ENCODE peak calls at places on chromosomes 16 and 17, in four cellular contexts. S is DND-41, J is neural progenitor cell, K is lung. U is an unnamed sample.
A peak's percentile ranks its signal among the peaks of the same experiment; 100 is the strongest.

GRCh38 chr17:1399366-1399678 is 700 bp downstream of the YWHAE start:
- DNase-seq in S (no peak), J (no peak), K (no peak), U (no peak)

GRCh38 chr16:674968-675883 is at the start of gene RHBDL1:
- DNase-seq in S (no peak), J (peak; percentile 61), K (no peak), U (peak; percentile 59)

GRCh38 chr17:72529386-72529785 is 408.6 kb downstream of the SOX9 start:
- DNase-seq in S (no peak), J (peak; percentile 45), K (no peak), U (no peak)

GRCh38 chr17:10558049-10558448 is 8.6 kb upstream of the MYH2 start:
- DNase-seq in S (no peak), J (no peak), K (no peak), U (no peak)

GRCh38 chr16:3797473-3797872 is 80.1 kb upstream of the TRAP1 start:
- DNase-seq in S (no peak), J (no peak), K (no peak), U (no peak)

GRCh38 chr16:3580686-3581085 is 3.5 kb upstream of the NLRC3 start:
- DNase-seq in S (no peak), J (peak; percentile 27), K (no peak), U (no peak)

GRCh38 chr16:54375056-54375455 is 88.5 kb upstream of the IRX3 start:
- DNase-seq in S (no peak), J (peak; percentile 75), K (no peak), U (no peak)

GRCh38 chr16:24539850-24540484 is 601 bp downstream of the RBBP6 start:
- DNase-seq in S (peak; percentile 47), J (peak; percentile 52), K (peak; percentile 61), U (peak; percentile 69)

GRCh38 chr17:67712375-67712774 is 5.4 kb upstream of the NOL11 start:
- DNase-seq in S (no peak), J (no peak), K (no peak), U (no peak)

GRCh38 chr16:61653544-61653943 is 382.7 kb downstream of the CDH8 start:
- DNase-seq in S (no peak), J (no peak), K (no peak), U (no peak)

GRCh38 chr16:282944-283744 is at the start of gene PDIA2:
- DNase-seq in S (no peak), J (no peak), K (no peak), U (peak; percentile 93)

GRCh38 chr16:793414-793813 is 5.0 kb downstream of the CHTF18 start:
- DNase-seq in S (no peak), J (no peak), K (no peak), U (no peak)

GRCh38 chr17:27946521-27946920 is 53.4 kb upstream of the LYRM9 start:
- DNase-seq in S (no peak), J (no peak), K (no peak), U (no peak)

GRCh38 chr16:75340715-75341500 is 89.5 kb upstream of the BCAR1 start:
- DNase-seq in S (no peak), J (no peak), K (no peak), U (no peak)

GRCh38 chr17:50288306-50288705 is 14.0 kb downstream of the TMEM92 start:
- DNase-seq in S (no peak), J (no peak), K (no peak), U (no peak)

GRCh38 chr17:2871205-2871604 is 75.0 kb downstream of the RAP1GAP2 start:
- DNase-seq in S (no peak), J (peak; percentile 93), K (no peak), U (no peak)

GRCh38 chr17:33291248-33292183 is 1.6 kb downstream of the ASIC2 start:
- DNase-seq in S (no peak), J (peak; percentile 77), K (no peak), U (no peak)

GRCh38 chr17:21278304-21279197 is 6.0 kb upstream of the MAP2K3 start:
- DNase-seq in S (peak; percentile 70), J (no peak), K (peak; percentile 77), U (peak; percentile 33)

GRCh38 chr16:81696136-81696958 is 82.7 kb upstream of the PLCG2 start:
- DNase-seq in S (no peak), J (no peak), K (no peak), U (no peak)

GRCh38 chr16:28182183-28182582 is 29.6 kb downstream of the XPO6 start:
- DNase-seq in S (no peak), J (no peak), K (no peak), U (no peak)

DNA sequence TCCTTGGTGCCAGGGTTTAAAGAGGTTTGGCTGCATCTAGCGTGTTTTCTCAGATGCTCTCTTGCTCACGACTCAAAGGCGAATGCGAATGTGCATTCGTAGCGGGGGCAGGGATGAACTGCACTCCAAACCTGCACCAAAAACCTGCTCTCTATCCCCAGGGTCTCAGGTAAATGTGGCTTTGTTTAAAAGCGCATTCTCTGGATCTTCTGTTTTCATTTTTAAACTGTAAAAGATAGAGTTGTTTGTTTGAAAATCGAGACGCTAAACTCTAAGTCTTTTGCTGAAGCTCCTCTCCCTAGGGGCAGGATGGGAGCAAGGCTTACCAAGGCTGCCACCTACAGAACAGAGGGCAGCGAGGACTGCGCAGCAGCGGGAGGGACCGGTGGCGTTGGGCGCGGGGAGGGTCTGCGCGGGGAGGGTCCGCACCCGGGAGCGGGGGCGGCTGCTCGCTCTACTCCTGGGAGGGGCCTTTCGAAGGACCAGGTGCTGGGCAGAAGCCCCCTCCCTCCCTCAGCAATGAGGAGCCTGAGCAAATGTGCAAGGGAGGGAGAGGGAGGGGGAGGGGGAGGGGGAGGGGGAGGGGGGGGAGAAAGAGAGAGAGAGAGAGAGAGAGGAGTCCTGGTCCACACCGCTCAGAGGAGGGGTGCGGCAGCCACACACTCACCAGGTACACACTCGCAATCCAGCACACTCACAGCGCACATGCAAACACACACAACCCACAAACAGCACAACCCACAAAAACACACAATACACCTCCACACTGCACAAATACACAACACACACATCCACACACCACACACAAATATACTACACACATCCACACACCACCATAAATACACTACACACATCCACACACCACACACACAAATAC is 142.8 kb downstream of the GRIN2A start:
- DNase-seq in S (no peak), J (peak; percentile 78), K (no peak), U (peak; percentile 22)
- H3K4me3 ChIP-seq in S (no peak overlapping the region), J (peak overlapping the region; percentile 48), K (no peak overlapping the region), U (no peak overlapping the region)

DNA sequence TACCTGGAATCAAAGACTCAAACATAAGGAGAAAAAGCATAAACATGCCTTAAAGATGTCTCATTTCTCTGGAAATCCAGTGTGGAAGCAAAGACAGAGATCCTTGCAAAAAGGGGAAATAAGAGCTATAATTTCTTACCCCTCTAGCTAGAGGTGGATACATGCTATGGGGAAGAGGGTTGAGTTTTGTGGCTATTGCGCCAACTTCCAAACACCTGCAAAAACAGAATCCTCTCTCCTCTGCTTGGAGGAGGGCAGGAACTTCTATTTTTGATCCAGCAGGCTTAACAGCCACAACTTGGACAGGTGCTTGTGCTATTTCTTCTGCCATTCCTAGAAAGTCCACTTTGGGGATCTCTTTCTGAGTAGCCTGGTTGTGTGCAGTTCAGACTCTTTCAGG is 21.5 kb upstream of the NUDT7 start:
- DNase-seq in S (no peak), J (no peak), K (no peak), U (no peak)
- H3K9me3 ChIP-seq in S (no peaks in the 10 kb centered on the region), J (no peaks in the 10 kb centered on the region), K (no peaks in the 10 kb centered on the region), U (no peaks in the 10 kb centered on the region)

DNA sequence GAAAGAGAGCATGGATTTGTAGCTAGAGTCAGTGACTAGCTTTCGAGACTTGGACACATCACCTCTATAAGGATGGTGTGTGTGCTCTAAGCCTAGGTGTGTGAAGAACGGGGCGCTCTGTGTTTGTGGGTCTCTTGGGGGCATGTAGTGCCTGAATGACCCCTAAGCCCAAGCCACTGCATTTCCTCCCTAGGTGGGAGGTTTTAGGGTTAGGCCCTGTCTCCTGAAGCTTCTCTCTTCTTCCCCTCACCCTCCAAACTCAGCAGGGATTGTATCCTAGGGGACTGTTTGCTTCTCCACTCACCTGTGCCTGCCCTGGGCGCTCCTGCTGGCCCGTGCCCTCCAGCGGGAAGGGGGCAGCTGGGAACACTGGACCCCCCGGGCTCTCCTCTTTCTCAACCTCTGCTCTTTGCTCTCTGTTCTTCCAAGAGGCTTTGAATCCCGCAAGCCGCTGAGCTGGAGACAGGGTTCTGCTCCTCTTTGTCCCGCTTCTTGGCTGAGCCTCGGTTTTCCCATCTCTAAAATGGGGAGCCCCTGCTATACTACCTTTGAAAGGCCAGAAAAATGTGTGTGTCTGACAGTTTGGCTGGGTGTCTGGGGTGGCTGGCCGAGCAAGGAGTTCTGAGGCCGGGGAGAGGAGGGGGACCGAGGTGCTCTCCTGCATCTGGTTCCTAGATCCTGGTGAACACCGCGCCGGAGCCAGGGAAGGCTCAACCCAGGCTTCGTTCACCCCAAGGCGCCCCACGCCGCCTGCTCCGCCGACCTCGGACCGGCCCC is 810 bp downstream of the CYGB start:
- DNase-seq in S (no peak), J (no peak), K (no peak), U (no peak)
- H3K4me3 ChIP-seq in S (no peak overlapping the region), J (peak overlapping the region; percentile 50), K (peak overlapping the region; percentile 25), U (no peak overlapping the region)

GRCh38 chr17:52982331-52982730 is 823.8 kb upstream of the CA10 start:
- DNase-seq in S (no peak), J (no peak), K (no peak), U (no peak)

DNA sequence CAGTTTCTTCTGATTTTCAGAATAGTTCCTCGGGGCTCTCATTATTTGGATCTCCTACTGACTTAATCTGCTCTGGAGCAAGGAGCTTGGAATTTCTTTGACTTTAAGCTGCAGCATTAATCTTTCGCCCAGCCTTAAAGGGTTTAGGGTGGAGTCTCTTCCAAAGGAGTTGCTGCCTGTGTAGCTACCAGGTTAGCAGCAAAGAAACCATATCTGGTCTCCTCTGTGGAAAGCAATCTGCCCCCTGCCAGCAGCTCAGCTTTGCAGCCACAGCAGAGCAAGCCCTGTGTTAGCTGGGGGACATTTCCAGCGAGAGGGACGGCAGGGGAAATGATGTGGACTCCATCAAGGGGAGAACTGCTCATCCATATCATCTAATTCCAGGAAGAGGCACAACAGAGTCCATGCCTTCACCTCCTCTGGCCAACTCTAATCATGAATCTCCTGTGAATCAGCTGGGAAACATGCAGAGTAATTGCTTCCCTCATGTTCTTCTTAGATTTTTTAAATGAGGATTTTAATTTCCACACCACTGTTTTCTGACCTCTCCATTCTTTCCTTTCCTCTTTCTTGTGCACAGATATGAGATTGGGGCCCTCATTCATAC is 827.6 kb upstream of the CA10 start:
- DNase-seq in S (no peak), J (peak; percentile 53), K (no peak), U (no peak)
- H3K9me3 ChIP-seq in S (no peaks in the 10 kb centered on the region), J (no peaks in the 10 kb centered on the region), K (no peaks in the 10 kb centered on the region), U (no peaks in the 10 kb centered on the region)

U was measured in body of pancreas.